ENCODE peak calls at places on chromosome 18, in five cellular contexts. N is HCT116, E is HepG2, W is K562, O is GM12878. B is an unnamed sample.

GRCh38 chr18:4510709-4511108 is 55.6 kb upstream of the DLGAP1 start:
- DNase-seq in N (no peak), E (no peak), W (no peak), O (no peak), B (peak; percentile 10)

GRCh38 chr18:58140366-58141325 is 96.6 kb downstream of the NEDD4L start:
- DNase-seq in N (no peak), E (peak; percentile 39), W (no peak), O (no peak), B (no peak)

GRCh38 chr18:3479978-3480377 is 30.0 kb downstream of the TGIF1 start:
- DNase-seq in N (no peak), E (no peak), W (no peak), O (no peak), B (no peak)

GRCh38 chr18:21513292-21513691 is 87.2 kb downstream of the ESCO1 start:
- DNase-seq in N (no peak), E (no peak), W (no peak), O (no peak), B (no peak)

GRCh38 chr18:50009772-50010171 is 185.2 kb downstream of the MYO5B start:
- DNase-seq in N (peak; percentile 52), E (peak; percentile 49), W (peak; percentile 44), O (peak; percentile 25), B (peak; percentile 57)

GRCh38 chr18:8779251-8779650 is 73.9 kb downstream of the MTCL1 start:
- DNase-seq in N (no peak), E (no peak), W (no peak), O (no peak), B (no peak)

GRCh38 chr18:58235001-58235436 is 191.0 kb downstream of the NEDD4L start:
- DNase-seq in N (no peak), E (peak; percentile 56), W (no peak), O (no peak), B (no peak)

GRCh38 chr18:32373995-32374394 is 96.7 kb downstream of the GAREM1 start:
- DNase-seq in N (peak; percentile 53), E (no peak), W (no peak), O (no peak), B (no peak)

GRCh38 chr18:67864677-67865340 is 348.3 kb upstream of the DSEL start:
- DNase-seq in N (no peak), E (no peak), W (no peak), O (no peak), B (no peak)

GRCh38 chr18:3332376-3332775 is 70.4 kb downstream of the MYL12B start:
- DNase-seq in N (no peak), E (no peak), W (no peak), O (no peak), B (no peak)

GRCh38 chr18:45837283-45838070 is 12.0 kb downstream of the SIGLEC15 start:
- DNase-seq in N (no peak), E (no peak), W (no peak), O (no peak), B (peak; percentile 82)

GRCh38 chr18:50711401-50711800 is 108.4 kb downstream of the MRO start:
- DNase-seq in N (no peak), E (no peak), W (no peak), O (no peak), B (no peak)

GRCh38 chr18:8454136-8454535 is 155.1 kb upstream of the RAB12 start:
- DNase-seq in N (no peak), E (no peak), W (no peak), O (no peak), B (no peak)

GRCh38 chr18:5958822-5959221 is 63.5 kb upstream of the TMEM200C start:
- DNase-seq in N (no peak), E (no peak), W (no peak), O (no peak), B (no peak)

GRCh38 chr18:61502472-61502871 is 169.2 kb downstream of the CDH20 start:
- DNase-seq in N (peak; percentile 35), E (peak; percentile 21), W (peak; percentile 31), O (peak; percentile 5), B (peak; percentile 69)

GRCh38 chr18:46169464-46169941 is 65.3 kb downstream of the HAUS1 start:
- DNase-seq in N (no peak), E (peak; percentile 58), W (no peak), O (no peak), B (no peak)

GRCh38 chr18:37393221-37393828 is 172.3 kb downstream of the CELF4 start:
- DNase-seq in N (no peak), E (no peak), W (no peak), O (no peak), B (peak; percentile 68)

GRCh38 chr18:74996055-74996454 is 212.9 kb downstream of the PTGR3 start:
- DNase-seq in N (no peak), E (no peak), W (no peak), O (no peak), B (no peak)

GRCh38 chr18:31684279-31685096 is at the start of gene B4GALT6:
- DNase-seq in N (no peak), E (no peak), W (peak; percentile 19), O (no peak), B (peak; percentile 83)

GRCh38 chr18:28494151-28494550 is 317.2 kb upstream of the CDH2 start:
- DNase-seq in N (no peak), E (no peak), W (no peak), O (no peak), B (no peak)

GRCh38 chr18:42274488-42275137 is 319.6 kb downstream of the PIK3C3 start:
- DNase-seq in N (no peak), E (peak; percentile 62), W (no peak), O (no peak), B (peak; percentile 54)

GRCh38 chr18:63321291-63321690 is 1.7 kb upstream of the BCL2 start:
- DNase-seq in N (no peak), E (no peak), W (no peak), O (no peak), B (no peak)

GRCh38 chr18:8858888-8859511 is 153.6 kb downstream of the MTCL1 start:
- DNase-seq in N (no peak), E (no peak), W (no peak), O (no peak), B (no peak)

GRCh38 chr18:44729631-44730101 is 49.0 kb downstream of the SETBP1 start:
- DNase-seq in N (no peak), E (no peak), W (no peak), O (no peak), B (no peak)

GRCh38 chr18:21833619-21834300 is 93.2 kb downstream of the MIB1 start:
- DNase-seq in N (no peak), E (no peak), W (no peak), O (no peak), B (peak; percentile 10)

GRCh38 chr18:74501386-74501785 is 5.2 kb downstream of the CNDP2 start:
- DNase-seq in N (no peak), E (no peak), W (no peak), O (no peak), B (no peak)

GRCh38 chr18:21831413-21831831 is 90.8 kb downstream of the MIB1 start:
- DNase-seq in N (no peak), E (no peak), W (no peak), O (no peak), B (no peak)

GRCh38 chr18:45569566-45569965 is 45.7 kb upstream of the SLC14A2 start:
- DNase-seq in N (no peak), E (no peak), W (no peak), O (no peak), B (no peak)

GRCh38 chr18:13562494-13563029 is 163.8 kb downstream of the FAM210A start:
- DNase-seq in N (no peak), E (no peak), W (no peak), O (peak; percentile 93), B (no peak)

GRCh38 chr18:35616664-35617423 is 35.3 kb downstream of the GALNT1 start:
- DNase-seq in N (no peak), E (no peak), W (no peak), O (peak; percentile 88), B (peak; percentile 15)

GRCh38 chr18:21454725-21455124 is 145.8 kb downstream of the ESCO1 start:
- DNase-seq in N (no peak), E (no peak), W (no peak), O (no peak), B (no peak)

GRCh38 chr18:63141777-63142176 is 177.8 kb downstream of the BCL2 start:
- DNase-seq in N (no peak), E (no peak), W (no peak), O (peak; percentile 85), B (peak; percentile 59)

GRCh38 chr18:73842795-73843394 is 304.7 kb downstream of the FBXO15 start:
- DNase-seq in N (peak; percentile 4), E (peak; percentile 4), W (peak; percentile 58), O (peak; percentile 1), B (peak; percentile 49)

GRCh38 chr18:3836937-3837336 is 387.0 kb downstream of the TGIF1 start:
- DNase-seq in N (no peak), E (no peak), W (no peak), O (no peak), B (no peak)

GRCh38 chr18:77005651-77006195 is 126.9 kb downstream of the MBP start:
- DNase-seq in N (no peak), E (no peak), W (no peak), O (no peak), B (no peak)
- TF ChIP-seq ZBTB33 in N (no peak), E (no peak), W (no peak), O (no peak), B (no peak)

DNA sequence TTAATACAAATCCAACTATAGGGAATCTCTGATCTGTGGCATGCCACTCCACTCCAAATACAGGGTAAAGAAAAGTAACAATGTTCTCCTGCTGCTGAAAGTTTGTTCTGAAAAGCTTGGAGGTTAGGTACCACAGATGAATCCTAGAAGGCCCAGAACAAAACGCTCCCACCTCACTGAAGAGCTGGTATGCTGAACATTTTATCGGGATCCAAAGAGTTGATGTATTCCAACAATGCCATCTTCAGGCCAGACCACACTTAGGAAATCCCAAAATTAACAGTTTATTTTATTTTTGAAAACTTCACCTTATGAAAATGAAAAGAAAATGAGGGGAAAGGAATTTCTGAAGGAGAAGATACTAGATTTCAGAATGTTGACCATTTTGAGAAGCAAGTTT is 145.1 kb upstream of the CDH19 start:
- DNase-seq in N (no peak), E (peak; percentile 1), W (no peak), O (no peak), B (peak; percentile 34)
- TF ChIP-seq ZBTB33 in N (no peak), E (no peak), W (no peak), O (no peak), B (no peak)

DNA sequence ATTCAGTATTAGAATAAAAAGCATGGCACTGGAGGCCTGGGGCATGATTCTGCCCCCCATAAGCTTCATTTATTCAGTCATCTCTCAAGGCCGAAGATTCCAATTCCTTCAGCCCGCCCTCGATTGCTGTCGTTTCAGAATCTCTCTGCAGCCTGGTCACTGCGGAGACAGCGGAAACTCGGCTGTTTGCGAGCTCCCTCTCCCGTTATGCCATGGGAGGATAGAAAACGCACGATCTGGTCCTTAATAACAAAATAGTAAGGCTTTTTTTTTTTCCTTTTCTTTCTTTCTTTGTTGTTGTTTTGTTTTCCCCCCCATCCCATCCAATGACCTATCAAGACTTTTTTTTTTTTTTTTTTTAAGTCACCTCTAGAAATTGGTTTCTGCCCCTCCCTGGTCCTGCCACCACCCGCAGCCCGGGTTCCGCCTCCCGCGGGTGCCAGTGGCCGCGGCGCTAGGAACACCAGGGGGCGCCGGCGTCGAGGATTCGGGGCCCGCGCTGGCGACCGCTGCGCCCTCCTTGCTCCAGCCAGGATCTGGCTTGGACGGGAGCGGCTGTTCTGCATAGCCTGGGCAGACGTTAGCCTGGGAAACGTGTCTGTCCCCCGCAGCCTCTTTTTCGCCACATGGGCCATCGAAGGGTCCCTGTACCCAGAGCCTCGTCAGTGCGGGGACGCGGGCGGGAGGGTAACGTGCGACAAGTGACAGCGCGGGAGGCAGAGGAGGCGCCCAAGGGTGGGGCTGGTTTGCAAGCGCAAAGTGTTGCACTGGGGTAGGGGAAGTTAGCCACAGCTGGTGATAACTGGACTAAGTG is 10.0 kb downstream of the CPLX4 start:
- DNase-seq in N (peak; percentile 43), E (peak; percentile 29), W (peak; percentile 71), O (no peak), B (peak; percentile 92)
- TF ChIP-seq ZBTB33 in N (no peak), E (no peak), W (no peak), O (no peak), B (no peak)

GRCh38 chr18:65436430-65436829 is 314.4 kb upstream of the CDH7 start:
- DNase-seq in N (no peak), E (peak; percentile 1), W (no peak), O (no peak), B (no peak)
- TF ChIP-seq ZBTB33 in N (no peak), E (no peak), W (no peak), O (no peak), B (no peak)